ENCODE peak calls at places on chromosomes 13 and 19, in seven cellular contexts. S, J, Z, K, V, B and U are unnamed samples.
A peak's percentile ranks its signal among the peaks of the same experiment; 100 is the strongest.

GRCh38 chr19:5850189-5850588 is 1.1 kb downstream of the FUT3 start:
- DNase-seq in S (no peak), J (no peak), Z (no peak), K (no peak), V (no peak), B (no peak), U (no peak)

GRCh38 chr19:10020851-10021250 is 7.6 kb downstream of the RDH8 start:
- DNase-seq in S (no peak), J (no peak), Z (no peak), K (no peak), V (no peak), B (no peak), U (no peak)

GRCh38 chr13:50732712-50733111 is 110.8 kb downstream of the DLEU7 start:
- DNase-seq in S (peak; percentile 19), J (no peak), Z (no peak), K (peak; percentile 50), V (no peak), B (no peak), U (no peak)

GRCh38 chr19:44779150-44779549 is 1.5 kb downstream of the CBLC start:
- DNase-seq in S (no peak), J (no peak), Z (no peak), K (no peak), V (no peak), B (no peak), U (no peak)

GRCh38 chr13:20713751-20714150 is 10.3 kb downstream of the IL17D start:
- DNase-seq in S (peak; percentile 39), J (no peak), Z (no peak), K (peak; percentile 23), V (no peak), B (no peak), U (no peak)

GRCh38 chr13:95452376-95452775 is 100.1 kb upstream of the CLDN10 start:
- DNase-seq in S (no peak), J (no peak), Z (no peak), K (no peak), V (no peak), B (no peak), U (no peak)

GRCh38 chr19:2770055-2771013 is 12.7 kb downstream of the SGTA start:
- DNase-seq in S (peak; percentile 47), J (no peak), Z (no peak), K (no peak), V (no peak), B (no peak), U (no peak)

GRCh38 chr19:22634450-22634827 is 315 bp downstream of the ZNF492 start:
- DNase-seq in S (no peak), J (no peak), Z (no peak), K (no peak), V (no peak), B (no peak), U (no peak)

GRCh38 chr19:55641376-55642152 is 762 bp downstream of the ZNF580 start:
- DNase-seq in S (peak; percentile 18), J (no peak), Z (no peak), K (peak; percentile 60), V (no peak), B (no peak), U (peak; percentile 48)

GRCh38 chr13:47252627-47253026 is 355.8 kb upstream of the HTR2A start:
- DNase-seq in S (peak; percentile 10), J (no peak), Z (no peak), K (no peak), V (no peak), B (no peak), U (no peak)

GRCh38 chr13:108917581-108917980 is 288.2 kb downstream of the MYO16 start:
- DNase-seq in S (peak; percentile 37), J (no peak), Z (no peak), K (peak; percentile 12), V (no peak), B (no peak), U (no peak)

GRCh38 chr13:73307481-73307880 is 248.7 kb downstream of the KLF5 start:
- DNase-seq in S (peak; percentile 59), J (no peak), Z (no peak), K (no peak), V (no peak), B (no peak), U (no peak)

GRCh38 chr13:43095771-43096719 is 72.7 kb downstream of the DNAJC15 start:
- DNase-seq in S (no peak), J (no peak), Z (no peak), K (no peak), V (no peak), B (no peak), U (no peak)

GRCh38 chr13:30145709-30146367 is 161.5 kb downstream of the KATNAL1 start:
- DNase-seq in S (no peak), J (no peak), Z (no peak), K (no peak), V (no peak), B (no peak), U (no peak)

GRCh38 chr19:38583219-38583984 is 34.4 kb downstream of the MAP4K1 start:
- DNase-seq in S (no peak), J (no peak), Z (no peak), K (no peak), V (no peak), B (no peak), U (no peak)

GRCh38 chr19:18495204-18495911 is 26.5 kb downstream of the ELL start:
- DNase-seq in S (no peak), J (peak; percentile 43), Z (no peak), K (no peak), V (no peak), B (no peak), U (no peak)

GRCh38 chr19:3440082-3440481 is 40.2 kb downstream of the SMIM24 start:
- DNase-seq in S (no peak), J (peak; percentile 81), Z (no peak), K (no peak), V (no peak), B (peak; percentile 31), U (peak; percentile 74)

GRCh38 chr19:289651-290538 is 1.3 kb downstream of the PLPP2 start:
- DNase-seq in S (peak; percentile 25), J (peak; percentile 94), Z (no peak), K (peak; percentile 62), V (peak; percentile 71), B (peak; percentile 87), U (peak; percentile 96)

GRCh38 chr13:73076013-73076412 is 17.2 kb downstream of the KLF5 start:
- DNase-seq in S (peak; percentile 27), J (no peak), Z (no peak), K (no peak), V (no peak), B (no peak), U (no peak)

GRCh38 chr19:39030854-39031367 is 1.4 kb downstream of the FBXO27 start:
- DNase-seq in S (no peak), J (no peak), Z (peak; percentile 8), K (no peak), V (no peak), B (peak; percentile 63), U (peak; percentile 91)

GRCh38 chr13:43933378-43933777 is 53.7 kb downstream of the LACC1 start:
- DNase-seq in S (no peak), J (no peak), Z (no peak), K (no peak), V (no peak), B (no peak), U (no peak)

GRCh38 chr13:57630661-57631606 is 610 bp upstream of the PCDH17 start:
- DNase-seq in S (no peak), J (peak; percentile 35), Z (no peak), K (peak; percentile 64), V (no peak), B (no peak), U (peak; percentile 30)

GRCh38 chr13:33205804-33206221 is 79.7 kb downstream of the STARD13 start:
- DNase-seq in S (peak; percentile 62), J (no peak), Z (no peak), K (peak; percentile 70), V (no peak), B (no peak), U (no peak)

GRCh38 chr13:22074403-22074802 is 403.5 kb downstream of the FGF9 start:
- DNase-seq in S (no peak), J (no peak), Z (no peak), K (no peak), V (no peak), B (no peak), U (no peak)

GRCh38 chr13:26280295-26280694 is 26.4 kb downstream of the CDK8 start:
- DNase-seq in S (peak; percentile 70), J (no peak), Z (no peak), K (peak; percentile 12), V (no peak), B (peak; percentile 66), U (no peak)

GRCh38 chr19:38815059-38816001 is 2.6 kb upstream of the LGALS4 start:
- DNase-seq in S (no peak), J (peak; percentile 53), Z (no peak), K (no peak), V (no peak), B (no peak), U (no peak)

GRCh38 chr13:42852102-42852501 is 70.7 kb downstream of the FAM216B start:
- DNase-seq in S (no peak), J (no peak), Z (no peak), K (no peak), V (no peak), B (no peak), U (no peak)

GRCh38 chr19:47719047-47719885 is 6.0 kb downstream of the EHD2 start:
- DNase-seq in S (peak; percentile 99), J (no peak), Z (no peak), K (peak; percentile 99), V (no peak), B (no peak), U (no peak)
- H4K8ac ChIP-seq in S (peak overlapping the region; percentile 2), J (no peak overlapping the region), Z (no peak overlapping the region), K (peak overlapping the region; percentile 78), V (peak overlapping the region; percentile 57), B (peak overlapping the region; percentile 40), U (no peak overlapping the region)

GRCh38 chr13:97239306-97239705 is 17.2 kb downstream of the MBNL2 start:
- DNase-seq in S (no peak), J (no peak), Z (no peak), K (no peak), V (no peak), B (no peak), U (no peak)
- H4K8ac ChIP-seq in S (no peak overlapping the region), J (no peak overlapping the region), Z (no peak overlapping the region), K (no peak overlapping the region), V (no peak overlapping the region), B (no peak overlapping the region), U (no peak overlapping the region)

DNA sequence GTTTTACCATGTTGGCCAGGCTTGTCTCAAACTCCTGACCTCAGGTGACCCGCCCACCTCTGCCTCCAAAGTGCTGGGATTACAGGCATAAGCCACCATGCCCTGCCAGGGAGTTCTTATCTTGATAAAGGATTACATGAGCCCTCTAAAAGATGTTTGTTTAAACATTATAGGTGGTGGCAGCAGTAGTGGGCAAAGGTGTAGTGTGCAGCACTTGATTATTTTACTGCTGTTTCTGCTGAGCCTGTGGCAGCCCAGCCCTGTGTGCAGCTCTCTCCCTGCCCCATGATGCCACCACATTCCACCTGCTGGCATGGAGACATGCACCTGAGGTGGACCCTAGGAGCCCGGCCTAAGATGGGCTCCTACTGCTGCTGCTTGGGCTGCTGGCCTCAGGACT is 54.0 kb downstream of the ZNF429 start:
- DNase-seq in S (no peak), J (no peak), Z (no peak), K (no peak), V (no peak), B (no peak), U (no peak)
- H4K8ac ChIP-seq in S (no peak overlapping the region), J (no peak overlapping the region), Z (peak overlapping the region; percentile 65), K (no peak overlapping the region), V (no peak overlapping the region), B (no peak overlapping the region), U (no peak overlapping the region)

DNA sequence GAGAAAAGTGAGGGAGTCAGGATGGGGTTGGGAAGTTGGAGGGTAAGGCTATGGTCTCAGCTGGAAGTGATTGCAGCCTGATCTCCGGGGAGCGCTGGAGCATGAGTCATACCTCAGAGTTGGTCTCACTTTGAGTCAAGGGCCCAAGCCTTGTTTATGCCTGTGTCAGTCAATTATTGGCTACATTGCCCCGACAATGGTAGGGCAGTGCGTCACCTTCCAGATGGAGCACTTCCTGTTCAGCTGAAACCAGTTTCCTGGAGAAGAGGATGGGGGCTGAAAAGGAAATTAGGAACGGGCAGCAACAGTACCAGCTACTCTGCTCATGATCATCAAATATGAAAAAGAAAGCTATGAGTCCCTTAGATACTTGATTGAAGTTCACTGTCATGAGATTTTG is 60.4 kb downstream of the ADGRE1 start:
- DNase-seq in S (no peak), J (no peak), Z (no peak), K (peak; percentile 44), V (no peak), B (no peak), U (no peak)
- H4K8ac ChIP-seq in S (no peak overlapping the region), J (no peak overlapping the region), Z (no peak overlapping the region), K (no peak overlapping the region), V (no peak overlapping the region), B (no peak overlapping the region), U (no peak overlapping the region)